ENCODE peak calls at places on chromosome 17, in nine cellular contexts. P is AML-193; D is GM12864; I is midbrain; X is HS-27A; R is glutamatergic neuron; N is GM23338; T is stimulated activated CD8-positive, alpha-beta memory T cell treated with anti-CD3 and anti-CD28 coated beads, Interleukin-4, amount 100 ng/mL, for 4 hours; Z is SK-N-SH. M is an unnamed sample.

GRCh38 chr17:69540356-69540755 is 125.9 kb downstream of the MAP2K6 start:
- DNase-seq in P (no peak), D (no peak), I (no peak), X (no peak), R (no peak), N (no peak), T (no peak), Z (no peak), M (no peak)

GRCh38 chr17:38532451-38532850 is 73.3 kb downstream of the SRCIN1 start:
- DNase-seq in P (no peak), D (no peak), I (no peak), X (no peak), R (no peak), N (no peak), T (no peak), Z (no peak), M (no peak)

GRCh38 chr17:8072727-8073461 is 14.6 kb downstream of the ALOX12B start:
- DNase-seq in P (no peak), D (no peak), I (no peak), X (no peak), R (no peak), N (peak), T (no peak), Z (peak), M (no peak)

GRCh38 chr17:64060331-64060730 is 39.9 kb upstream of the ICAM2 start:
- DNase-seq in P (no peak), D (no peak), I (no peak), X (no peak), R (no peak), N (no peak), T (no peak), Z (no peak), M (no peak)

GRCh38 chr17:7095642-7096041 is 15.6 kb upstream of the CLEC10A start:
- DNase-seq in P (no peak), D (no peak), I (no peak), X (no peak), R (no peak), N (no peak), T (no peak), Z (no peak), M (no peak)

GRCh38 chr17:28643979-28644781 is 778 bp downstream of the BLTP2 start:
- DNase-seq in P (peak), D (peak), I (peak), X (no peak), R (peak), N (peak), T (no peak), Z (peak), M (no peak)

GRCh38 chr17:44439168-44439567 is 49.7 kb upstream of the ITGA2B start:
- DNase-seq in P (no peak), D (no peak), I (no peak), X (no peak), R (no peak), N (no peak), T (no peak), Z (no peak), M (no peak)

GRCh38 chr17:67022451-67022810 is 21.9 kb upstream of the CACNG1 start:
- DNase-seq in P (no peak), D (no peak), I (no peak), X (no peak), R (no peak), N (no peak), T (no peak), Z (no peak), M (no peak)

GRCh38 chr17:66791337-66791736 is 43.6 kb upstream of the CACNG5 start:
- DNase-seq in P (peak), D (no peak), I (peak), X (no peak), R (no peak), N (no peak), T (no peak), Z (no peak), M (no peak)

GRCh38 chr17:7613769-7614421 is 802 bp downstream of the FXR2 start:
- DNase-seq in P (no peak), D (no peak), I (no peak), X (no peak), R (no peak), N (peak), T (no peak), Z (no peak), M (no peak)

GRCh38 chr17:50055055-50055425 is 870 bp upstream of the ITGA3 start:
- DNase-seq in P (no peak), D (no peak), I (no peak), X (no peak), R (no peak), N (peak), T (no peak), Z (no peak), M (peak)